ENCODE peak calls at places on chromosome 3, in six cellular contexts. T is upper lobe of left lung, V is left lung, I is gastroesophageal sphincter, M is lower lobe of right lung, Y is foreskin keratinocyte. W is an unnamed sample.

GRCh38 chr3:55064164-55064563 is 136.3 kb upstream of the LRTM1 start:
- ATAC-seq in V (no peak), M (peak), T (peak), I (no peak), Y (no peak), W (no peak)

GRCh38 chr3:73028803-73029202 is 32.2 kb downstream of the PPP4R2 start:
- ATAC-seq in V (no peak), I (no peak), Y (peak), T (no peak), M (no peak), W (no peak)

GRCh38 chr3:156576887-156577427 is 22.0 kb upstream of the SSR3 start:
- ATAC-seq in T (peak), I (peak), M (peak), Y (no peak), V (peak), W (no peak)

GRCh38 chr3:63910873-63911272 is 1.3 kb downstream of the SCAANT1 start:
- ATAC-seq in T (no peak), V (no peak), I (no peak), M (no peak), Y (no peak), W (no peak)

GRCh38 chr3:82633319-82633718 is 871.9 kb upstream of the GBE1 start:
- ATAC-seq in M (no peak), V (no peak), I (no peak), T (no peak), Y (no peak), W (no peak)

GRCh38 chr3:98513136-98513535 is 9.6 kb downstream of the CLDND1 start:
- ATAC-seq in M (no peak), Y (peak), V (no peak), T (no peak), I (peak), W (peak)

GRCh38 chr3:113769551-113769950 is 22.7 kb downstream of the ATP6V1A start:
- ATAC-seq in M (no peak), V (peak), I (no peak), T (no peak), Y (peak), W (peak)

GRCh38 chr3:156449712-156450574 is 105.0 kb downstream of the SSR3 start:
- ATAC-seq in T (no peak), V (peak), M (peak), Y (peak), I (no peak), W (peak)

GRCh38 chr3:16837602-16838001 is 47.2 kb upstream of the PLCL2 start:
- ATAC-seq in T (no peak), M (no peak), Y (no peak), I (no peak), V (no peak), W (no peak)

W was measured in esophagus mucosa.